ENCODE peak calls at places on chromosome 21, in four cellular contexts. A is pancreas, N is right atrium auricular region, W is ovary. B is an unnamed sample. For H3K36me3 and H3K4me1, the result is how much of the 10 kb centered on the place peaks cover.

GRCh38 chr21:37808261-37808660 is 108.0 kb downstream of the KCNJ6 start:
- DNase-seq in W (no peak), A (no peak), N (no peak), B (no peak)

GRCh38 chr21:38979271-38980196 is 173.8 kb downstream of the ETS2 start:
- DNase-seq in N (no peak), W (no peak), A (no peak), B (no peak)

GRCh38 chr21:16578912-16579311 is 849.1 kb downstream of the USP25 start:
- DNase-seq in A (no peak), N (no peak), W (no peak), B (peak)

GRCh38 chr21:28699591-28700259 is 293.0 kb downstream of the LTN1 start:
- DNase-seq in N (no peak), W (no peak), A (no peak), B (no peak)

GRCh38 chr21:37866027-37866426 is 50.2 kb downstream of the KCNJ6 start:
- DNase-seq in W (no peak), A (peak), N (no peak), B (no peak)

GRCh38 chr21:22223385-22223784 is 1225.2 kb downstream of the NCAM2 start:
- DNase-seq in W (no peak), N (no peak), A (no peak), B (no peak)

GRCh38 chr21:25960423-25960822 is 210.1 kb downstream of the APP start:
- DNase-seq in A (no peak), N (no peak), W (no peak), B (no peak)

GRCh38 chr21:33655591-33656221 is 13.4 kb downstream of the ITSN1 start:
- DNase-seq in W (no peak), A (no peak), N (no peak), B (peak)

GRCh38 chr21:40340357-40340756 is 473.1 kb downstream of the PCP4 start:
- DNase-seq in W (no peak), N (no peak), A (no peak), B (no peak)

GRCh38 chr21:46634427-46634826 is 1.0 kb upstream of the PRMT2 start:
- DNase-seq in W (no peak), A (no peak), N (no peak), B (no peak)

GRCh38 chr21:20570824-20571232 is 427.4 kb upstream of the NCAM2 start:
- DNase-seq in W (no peak), N (no peak), A (no peak), B (no peak)

GRCh38 chr21:24514081-24514733 is 1093.1 kb downstream of the MRPL39 start:
- DNase-seq in A (no peak), W (no peak), N (no peak), B (no peak)

GRCh38 chr21:16588433-16588860 is 858.7 kb downstream of the USP25 start:
- DNase-seq in N (peak), W (peak), A (peak), B (peak)

GRCh38 chr21:36860736-36861594 is 105.5 kb downstream of the HLCS start:
- DNase-seq in W (no peak), A (peak), N (no peak), B (no peak)

GRCh38 chr21:31038376-31038775 is at the start of gene KRTAP19-8:
- DNase-seq in A (no peak), N (no peak), W (no peak), B (no peak)

GRCh38 chr21:41290106-41290799 is 26.3 kb upstream of the FAM3B start:
- DNase-seq in N (no peak), A (no peak), W (no peak), B (no peak)

GRCh38 chr21:36854391-36854790 is 112.1 kb downstream of the HLCS start:
- DNase-seq in W (no peak), A (no peak), N (no peak), B (no peak)

GRCh38 chr21:36470294-36470693 is 9.6 kb downstream of the CLDN14 start:
- DNase-seq in A (no peak), N (no peak), W (no peak), B (no peak)

GRCh38 chr21:23887709-23888303 is 1719.5 kb downstream of the MRPL39 start:
- DNase-seq in N (no peak), A (no peak), W (no peak), B (no peak)

GRCh38 chr21:32083175-32083574 is 195.7 kb downstream of the MIS18A start:
- DNase-seq in W (no peak), N (no peak), A (no peak), B (no peak)

GRCh38 chr21:27590271-27590670 is 623.4 kb upstream of the ADAMTS5 start:
- DNase-seq in N (peak), W (no peak), A (no peak), B (no peak)

GRCh38 chr21:17472167-17472566 is 40.7 kb upstream of the CXADR start:
- DNase-seq in A (no peak), N (no peak), W (no peak), B (no peak)

GRCh38 chr21:33135925-33136324 is 66.0 kb downstream of the OLIG1 start:
- DNase-seq in N (no peak), A (no peak), W (no peak), B (no peak)

GRCh38 chr21:38386967-38387366 is 111.3 kb downstream of the ERG start:
- DNase-seq in N (no peak), W (no peak), A (no peak), B (no peak)

GRCh38 chr21:40165671-40166070 is 298.4 kb downstream of the PCP4 start:
- DNase-seq in N (no peak), A (no peak), W (no peak), B (no peak)

GRCh38 chr21:42612390-42612789 is 41.0 kb upstream of the PDE9A start:
- DNase-seq in A (no peak), W (no peak), N (no peak), B (no peak)

GRCh38 chr21:42614811-42615342 is 38.5 kb upstream of the PDE9A start:
- DNase-seq in W (no peak), N (no peak), A (peak), B (peak)

GRCh38 chr21:42615924-42616323 is 37.5 kb upstream of the PDE9A start:
- DNase-seq in A (no peak), N (no peak), W (no peak), B (no peak)

GRCh38 chr21:42613756-42614155 is 39.7 kb upstream of the PDE9A start:
- DNase-seq in W (no peak), A (no peak), N (no peak), B (no peak)

DNA sequence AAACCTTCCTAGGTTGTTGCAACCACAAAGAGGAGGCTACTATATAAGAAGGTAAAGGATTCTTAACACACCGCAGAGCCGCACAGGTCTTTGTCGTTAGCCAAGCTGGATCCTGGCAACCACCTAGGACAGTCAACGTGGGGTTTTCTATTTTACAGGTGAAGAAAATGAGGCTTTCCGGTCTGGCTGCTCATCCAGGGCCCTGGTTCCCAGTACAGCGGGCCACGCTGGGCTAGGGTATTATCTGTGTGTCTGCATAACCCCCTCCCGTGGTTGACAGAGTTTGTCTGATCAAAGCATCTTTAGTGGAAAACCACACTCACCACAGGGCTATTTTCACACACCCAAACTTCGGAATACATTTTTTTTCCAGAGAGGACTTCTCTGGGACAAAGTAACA is 39.0 kb upstream of the PDE9A start:
- DNase-seq in N (no peak), W (no peak), A (no peak), B (no peak)
- H3K4me3 ChIP-seq in N (no peak), W (no peak), A (no peak), B (no peak)

GRCh38 chr21:45190013-45190412 is 97.7 kb downstream of the POFUT2 start:
- DNase-seq in A (no peak), N (no peak), W (no peak), B (no peak)
- H3K36me3 ChIP-seq in A (under half), N (half or more), W (under half), B (under half)

GRCh38 chr21:34938079-34938764 is 110.9 kb downstream of the RUNX1 start:
- DNase-seq in A (no peak), N (no peak), W (no peak), B (no peak)

GRCh38 chr21:34935452-34935851 is 113.7 kb downstream of the RUNX1 start:
- DNase-seq in A (no peak), W (no peak), N (no peak), B (no peak)

GRCh38 chr21:34936874-34937563 is 112.1 kb downstream of the RUNX1 start:
- DNase-seq in A (no peak), W (no peak), N (no peak), B (no peak)

GRCh38 chr21:34935868-34936267 is 113.2 kb downstream of the RUNX1 start:
- DNase-seq in N (no peak), W (no peak), A (no peak), B (no peak)

DNA sequence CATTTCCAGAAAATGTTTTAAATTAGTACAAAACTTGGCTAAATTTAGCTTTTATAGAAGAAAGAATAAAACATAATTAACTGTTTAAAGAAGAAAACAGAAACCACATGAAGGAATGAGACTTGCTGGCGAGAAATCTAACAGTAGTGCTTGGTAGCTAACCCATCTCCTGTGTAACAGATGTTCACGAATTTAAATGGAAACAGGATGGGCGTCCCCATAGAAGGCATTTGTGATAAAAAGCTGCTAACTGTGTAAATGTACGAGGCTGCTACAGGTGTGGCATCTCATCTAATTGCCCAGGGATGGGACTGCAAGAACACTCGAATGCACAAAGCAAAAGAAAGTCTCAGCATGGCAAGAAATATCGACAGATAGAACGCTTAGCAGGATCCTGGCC is 112.8 kb downstream of the RUNX1 start:
- DNase-seq in W (no peak), N (no peak), A (no peak), B (no peak)
- H3K4me1 ChIP-seq in W (under half), N (under half), A (under half), B (under half)

DNA sequence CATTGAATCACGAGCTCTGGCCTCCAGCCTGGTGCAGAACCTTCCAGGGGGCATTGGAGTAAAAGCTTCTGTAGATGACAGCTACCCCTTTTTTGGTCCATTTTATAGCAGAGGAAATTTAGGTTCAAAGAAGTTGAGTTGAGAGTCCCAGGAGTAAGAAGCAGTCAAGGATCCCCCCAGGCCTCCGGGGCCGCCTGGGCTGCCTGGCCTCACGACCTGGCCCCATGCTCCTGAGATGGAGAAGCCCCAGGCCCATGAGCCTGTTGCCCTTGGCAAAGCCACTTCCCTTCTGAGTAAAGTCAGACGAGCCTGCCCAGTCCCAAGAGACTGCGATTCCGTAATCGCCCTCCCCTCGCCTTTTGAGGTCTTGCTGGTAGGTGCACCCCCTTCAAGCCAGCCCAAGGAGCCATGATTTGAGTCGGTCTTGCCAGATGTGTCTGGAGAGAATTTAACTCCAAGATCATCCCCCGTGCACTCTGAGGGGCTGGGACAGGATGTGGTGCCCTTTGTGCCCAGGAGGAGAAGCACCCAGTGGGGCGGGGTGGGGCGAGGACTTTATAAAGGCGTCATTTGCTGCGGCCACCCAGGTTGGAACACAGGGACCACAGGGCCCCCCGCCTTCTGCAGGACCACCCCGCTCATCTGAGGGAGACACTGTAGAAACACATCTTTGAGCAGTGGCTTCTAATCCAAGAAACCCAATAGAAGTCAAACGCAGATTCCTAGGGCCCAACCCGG is 30.1 kb downstream of the PDE9A start:
- DNase-seq in N (no peak), W (no peak), A (no peak), B (no peak)
- H3K4me3 ChIP-seq in N (no peak), W (no peak), A (no peak), B (no peak)

DNA sequence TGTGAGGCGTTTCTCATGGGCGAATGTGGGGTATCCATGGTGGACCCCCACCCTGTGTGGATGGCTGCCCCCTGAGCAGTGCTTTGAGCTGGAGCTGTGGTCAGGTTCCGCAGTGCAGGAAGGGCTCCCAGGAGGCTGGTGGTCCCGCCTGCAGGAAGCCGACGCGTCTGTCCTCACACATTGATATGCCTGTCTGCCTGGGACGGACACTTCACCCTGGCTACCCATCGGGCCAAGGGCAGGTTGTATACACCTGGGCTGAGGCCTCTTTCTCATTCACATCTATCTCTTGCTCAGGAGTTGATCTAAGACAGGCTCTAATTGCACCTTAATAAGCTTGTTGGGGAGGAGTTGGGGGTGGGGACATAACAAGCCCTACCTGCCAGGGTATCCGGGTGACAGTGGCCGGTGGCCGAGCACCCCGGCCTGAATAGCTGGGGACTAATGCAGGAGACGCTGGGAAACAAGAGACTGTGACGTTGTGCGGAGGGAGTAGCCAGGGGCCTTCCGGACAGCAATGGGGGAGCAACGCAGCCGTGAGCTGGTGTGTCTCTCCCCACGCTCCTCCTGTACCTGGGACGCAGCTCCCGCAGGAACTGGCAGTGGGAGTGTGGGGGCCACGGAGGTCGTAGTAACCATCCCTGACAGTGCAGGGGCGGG is 21.7 kb downstream of the PDXK start:
- DNase-seq in N (no peak), A (no peak), W (peak), B (peak)
- H3K36me3 ChIP-seq in N (under half), A (under half), W (under half), B (under half)

B was measured in thyroid gland.